ENCODE peak calls at places on chromosomes 2 and 18, in seven cellular contexts. Z is Panc1, A is endothelial cell of umbilical vein, H is heart right ventricle, P is mesendoderm, I is ovary, O is aorta. J is an unnamed sample.

GRCh38 chr2:218878941-218879761 is 1.5 kb upstream of the WNT10A start:
- DNase-seq in Z (no peak), O (peak; percentile 26), P (no peak), A (no peak), H (no peak), I (no peak), J (no peak)

GRCh38 chr18:78814321-78814720 is 165.3 kb upstream of the SALL3 start:
- DNase-seq in Z (no peak), O (no peak), A (no peak), H (no peak), I (no peak), P (peak; percentile 45), J (no peak)

GRCh38 chr2:147082850-147083522 is 761.8 kb upstream of the ACVR2A start:
- DNase-seq in A (peak; percentile 73), O (no peak), Z (peak; percentile 50), I (no peak), P (peak; percentile 88), H (peak; percentile 55), J (no peak)

GRCh38 chr2:67322361-67323001 is 74.7 kb upstream of the ETAA1 start:
- DNase-seq in H (peak; percentile 20), A (peak; percentile 28), O (peak; percentile 60), P (peak; percentile 83), Z (peak; percentile 55), I (no peak), J (no peak)

GRCh38 chr2:69316550-69316949 is 70.5 kb downstream of the GFPT1 start:
- DNase-seq in P (no peak), H (no peak), Z (no peak), A (no peak), O (no peak), I (no peak), J (no peak)

GRCh38 chr2:189526241-189526640 is 54.3 kb downstream of the SLC40A1 start:
- DNase-seq in Z (no peak), H (no peak), A (no peak), I (no peak), O (no peak), P (no peak), J (no peak)

GRCh38 chr2:37786854-37787253 is 115.4 kb upstream of the CDC42EP3 start:
- DNase-seq in I (no peak), O (no peak), H (no peak), P (no peak), Z (no peak), A (no peak), J (no peak)

GRCh38 chr2:232937278-232937906 is 67.3 kb downstream of the SNORC start:
- DNase-seq in I (no peak), H (no peak), A (no peak), O (no peak), P (no peak), Z (no peak), J (no peak)

GRCh38 chr2:237170017-237170416 is 84.3 kb downstream of the COPS8 start:
- DNase-seq in P (no peak), I (no peak), Z (no peak), H (no peak), O (no peak), A (no peak), J (no peak)

GRCh38 chr2:28277466-28277865 is 115.2 kb upstream of the FOSL2 start:
- DNase-seq in A (no peak), P (no peak), I (no peak), O (no peak), H (no peak), Z (no peak), J (no peak)

GRCh38 chr2:10042301-10043161 is 819 bp upstream of the KLF11 start:
- DNase-seq in I (peak; percentile 85), O (peak; percentile 92), P (peak; percentile 85), A (peak; percentile 82), Z (peak; percentile 22), H (peak; percentile 92), J (no peak)

GRCh38 chr2:129780316-129781282 is 198.9 kb upstream of the RAB6C start:
- DNase-seq in P (no peak), Z (no peak), I (no peak), A (no peak), H (no peak), O (no peak), J (peak; percentile 70)

GRCh38 chr2:151261240-151261976 is at the start of gene RBM43:
- DNase-seq in O (peak; percentile 95), A (peak; percentile 91), P (peak; percentile 84), H (peak; percentile 91), Z (no peak), I (peak; percentile 91), J (peak; percentile 95)

GRCh38 chr2:156110890-156111289 is 221.6 kb downstream of the NR4A2 start:
- DNase-seq in Z (no peak), O (no peak), H (no peak), A (no peak), P (peak; percentile 79), I (no peak), J (no peak)

GRCh38 chr18:75154997-75155396 is 53.9 kb downstream of the PTGR3 start:
- DNase-seq in O (no peak), P (no peak), Z (no peak), I (no peak), H (no peak), A (no peak), J (no peak)

GRCh38 chr18:52288403-52289004 is 51.5 kb upstream of the DCC start:
- DNase-seq in P (peak; percentile 61), H (no peak), I (no peak), Z (peak; percentile 8), A (no peak), O (no peak), J (no peak)

GRCh38 chr2:199850718-199851498 is at the start of gene FTCDNL1:
- DNase-seq in H (peak; percentile 39), O (peak; percentile 81), A (peak; percentile 50), P (peak; percentile 65), I (peak; percentile 59), Z (peak; percentile 39), J (no peak)

GRCh38 chr2:73260338-73260984 is 23.8 kb downstream of the FBXO41 start:
- DNase-seq in Z (no peak), O (no peak), H (peak; percentile 38), P (peak; percentile 77), A (peak; percentile 43), I (no peak), J (no peak)

GRCh38 chr18:31648966-31649429 is 35.4 kb downstream of the B4GALT6 start:
- DNase-seq in Z (peak; percentile 27), P (peak; percentile 82), I (no peak), O (no peak), H (no peak), A (peak; percentile 42), J (no peak)

DNA sequence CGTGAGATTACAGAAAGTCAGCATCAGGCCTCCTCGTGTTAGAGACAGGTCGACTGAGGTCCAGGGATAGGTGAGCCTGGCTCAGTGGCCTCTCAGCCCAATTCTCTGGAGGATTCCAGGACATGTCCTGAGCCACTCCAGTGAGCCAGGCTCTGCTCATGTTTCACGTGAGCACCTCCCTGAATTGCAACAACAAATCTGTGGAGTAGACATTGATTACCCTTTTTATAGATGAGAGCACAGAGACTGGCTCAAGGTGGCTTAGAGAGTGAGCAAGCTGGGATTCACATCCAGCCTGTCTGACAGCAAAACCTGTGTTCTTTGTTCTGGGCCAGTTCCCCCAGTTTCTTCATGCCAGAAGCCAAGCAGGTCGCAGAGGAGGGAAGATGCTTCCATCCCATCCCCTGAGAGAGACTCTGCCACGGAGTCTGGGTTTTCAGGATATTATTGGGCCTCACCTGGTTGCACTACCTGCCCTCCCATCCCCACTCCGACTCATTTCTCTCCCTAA is 46.4 kb downstream of the HS1BP3 start:
- DNase-seq in P (no peak), A (no peak), O (peak; percentile 12), H (no peak), Z (no peak), I (peak; percentile 31), J (no peak)
- H3K4me1 ChIP-seq in P (no peaks in the 10 kb centered on the region), A (peaks cover 20% of the 10 kb centered on the region), O (no peaks in the 10 kb centered on the region), H (peaks cover 30% of the 10 kb centered on the region), Z (peaks cover 5% of the 10 kb centered on the region), I (peaks cover 8% of the 10 kb centered on the region), J (peaks cover 38% of the 10 kb centered on the region)

DNA sequence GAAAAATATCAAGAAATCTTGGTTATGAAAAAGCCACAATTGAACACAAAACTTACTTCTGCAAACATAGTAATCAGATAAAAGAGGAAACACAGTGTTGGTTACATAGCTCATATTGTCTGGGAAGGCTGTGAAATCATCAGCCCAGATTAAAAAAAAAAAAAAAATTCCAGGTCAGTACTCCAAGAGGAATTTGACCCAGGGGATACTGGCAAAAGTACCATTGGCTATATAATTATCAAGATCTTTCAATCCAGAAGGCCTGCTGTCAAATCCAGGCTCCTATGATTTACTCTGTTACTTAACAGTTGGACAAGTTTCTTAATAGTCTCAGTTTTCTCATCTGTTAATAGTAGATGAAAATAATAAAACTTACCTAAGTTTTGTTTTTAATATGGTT is 12.9 kb upstream of the IKZF2 start:
- DNase-seq in I (no peak), O (no peak), H (no peak), P (no peak), A (no peak), Z (no peak), J (no peak)
- H3K4me1 ChIP-seq in I (no peaks in the 10 kb centered on the region), O (peaks cover 4% of the 10 kb centered on the region), H (no peaks in the 10 kb centered on the region), P (no peaks in the 10 kb centered on the region), A (no peaks in the 10 kb centered on the region), Z (no peaks in the 10 kb centered on the region), J (no peaks in the 10 kb centered on the region)

GRCh38 chr2:167955264-167955906 is 292.0 kb downstream of the STK39 start:
- DNase-seq in Z (no peak), O (no peak), P (no peak), A (no peak), I (no peak), H (no peak), J (no peak)
- H3K4me1 ChIP-seq in Z (no peaks in the 10 kb centered on the region), O (no peaks in the 10 kb centered on the region), P (no peaks in the 10 kb centered on the region), A (no peaks in the 10 kb centered on the region), I (no peaks in the 10 kb centered on the region), H (no peaks in the 10 kb centered on the region), J (no peaks in the 10 kb centered on the region)

GRCh38 chr2:84971799-84972790 is 1.1 kb downstream of the KCMF1 start:
- DNase-seq in P (peak; percentile 59), A (peak; percentile 48), O (peak; percentile 69), Z (no peak), H (peak; percentile 42), I (peak; percentile 52), J (no peak)

GRCh38 chr2:84970266-84970955 is 550 bp upstream of the KCMF1 start:
- DNase-seq in P (peak; percentile 86), H (peak; percentile 55), O (peak; percentile 79), I (peak; percentile 68), A (peak; percentile 69), Z (no peak), J (no peak)

GRCh38 chr2:84965827-84966226 is 5.1 kb upstream of the KCMF1 start:
- DNase-seq in P (no peak), I (no peak), O (no peak), H (no peak), Z (no peak), A (no peak), J (no peak)

GRCh38 chr2:84969511-84970265 is 1.3 kb upstream of the KCMF1 start:
- DNase-seq in H (no peak), I (no peak), P (peak; percentile 53), A (peak; percentile 55), Z (no peak), O (no peak), J (no peak)

GRCh38 chr2:84970956-84971798 is at the start of gene KCMF1:
- DNase-seq in Z (no peak), P (peak; percentile 65), A (peak; percentile 30), I (peak; percentile 82), H (peak; percentile 85), O (peak; percentile 86), J (no peak)
- H3K4me1 ChIP-seq in Z (peaks cover 26% of the 10 kb centered on the region), P (peaks cover 2% of the 10 kb centered on the region), A (peaks cover 18% of the 10 kb centered on the region), I (peaks cover 3% of the 10 kb centered on the region), H (peaks cover 37% of the 10 kb centered on the region), O (peaks cover 6% of the 10 kb centered on the region), J (peaks cover 62% of the 10 kb centered on the region)